ENCODE peak calls at places on chromosomes 6 and 20, in five cellular contexts. Y, O, L, Q and J are unnamed samples. For H3K4me1, the result is how much of the 10 kb centered on the place peaks cover.

GRCh38 chr6:132736239-132736638 is 21.5 kb downstream of the VNN2 start:
- DNase-seq in Y (no peak), O (no peak), L (no peak), Q (no peak), J (no peak)

GRCh38 chr6:100267721-100268123 is 197.0 kb downstream of the SIM1 start:
- DNase-seq in Y (no peak), O (no peak), L (no peak), Q (no peak), J (no peak)

GRCh38 chr20:9068232-9068781 is 580 bp upstream of the PLCB4 start:
- DNase-seq in Y (peak), O (peak), L (peak), Q (no peak), J (peak)

GRCh38 chr20:59042151-59042795 is at the start of gene PRELID3B:
- DNase-seq in Y (no peak), O (no peak), L (peak), Q (peak), J (no peak)

GRCh38 chr6:110190726-110191125 is 10.5 kb downstream of the CDC40 start:
- DNase-seq in Y (peak), O (no peak), L (no peak), Q (no peak), J (no peak)

GRCh38 chr6:137218473-137218916 is 690 bp downstream of the IFNGR1 start:
- DNase-seq in Y (no peak), O (no peak), L (no peak), Q (peak), J (peak)

GRCh38 chr6:93819189-93819588 is 399.8 kb upstream of the EPHA7 start:
- DNase-seq in Y (no peak), O (no peak), L (no peak), Q (no peak), J (no peak)

GRCh38 chr20:23331951-23332350 is 18.6 kb upstream of the NXT1 start:
- DNase-seq in Y (no peak), O (no peak), L (no peak), Q (no peak), J (no peak)

GRCh38 chr6:43496370-43497128 is 13.6 kb downstream of the LRRC73 start:
- DNase-seq in Y (no peak), O (no peak), L (no peak), Q (no peak), J (no peak)

GRCh38 chr6:167404385-167405049 is 79.6 kb downstream of the TTLL2 start:
- DNase-seq in Y (no peak), O (no peak), L (no peak), Q (no peak), J (no peak)

GRCh38 chr20:32522525-32522774 is 62.7 kb downstream of the NOL4L start:
- DNase-seq in Y (no peak), O (no peak), L (peak), Q (no peak), J (no peak)

GRCh38 chr6:105431226-105431625 is 28.3 kb upstream of the PREP start:
- DNase-seq in Y (no peak), O (no peak), L (no peak), Q (peak), J (no peak)

GRCh38 chr6:42378125-42378524 is 73.6 kb downstream of the TRERF1 start:
- DNase-seq in Y (no peak), O (no peak), L (no peak), Q (no peak), J (no peak)

GRCh38 chr6:118980063-118980462 is 45.1 kb upstream of the MCM9 start:
- DNase-seq in Y (no peak), O (peak), L (no peak), Q (no peak), J (no peak)

GRCh38 chr6:114997813-114998292 is 655.0 kb upstream of the HS3ST5 start:
- DNase-seq in Y (no peak), O (no peak), L (no peak), Q (no peak), J (no peak)

GRCh38 chr6:25173951-25174474 is 105.2 kb upstream of the CARMIL1 start:
- DNase-seq in Y (no peak), O (peak), L (no peak), Q (no peak), J (no peak)

GRCh38 chr20:6613280-6613861 is 154.1 kb upstream of the BMP2 start:
- DNase-seq in Y (no peak), O (no peak), L (no peak), Q (no peak), J (no peak)

GRCh38 chr6:158926429-158926828 is 73.6 kb downstream of the RSPH3 start:
- DNase-seq in Y (no peak), O (no peak), L (no peak), Q (no peak), J (no peak)

GRCh38 chr6:15493437-15494168 is 169.2 kb downstream of the DTNBP1 start:
- DNase-seq in Y (no peak), O (no peak), L (no peak), Q (no peak), J (no peak)

GRCh38 chr6:44067073-44067759 is 60.0 kb downstream of the MRPL14 start:
- DNase-seq in Y (no peak), O (no peak), L (no peak), Q (no peak), J (no peak)

GRCh38 chr20:834151-834747 is 734 bp downstream of the FAM110A start:
- DNase-seq in Y (peak), O (no peak), L (no peak), Q (no peak), J (no peak)

GRCh38 chr6:157287247-157287850 is 36.0 kb downstream of the TMEM242 start:
- DNase-seq in Y (no peak), O (no peak), L (no peak), Q (no peak), J (no peak)

GRCh38 chr6:137357263-137357947 is 136.8 kb downstream of the OLIG3 start:
- DNase-seq in Y (no peak), O (no peak), L (no peak), Q (no peak), J (no peak)

GRCh38 chr6:129297592-129297991 is 412.4 kb downstream of the ARHGAP18 start:
- DNase-seq in Y (no peak), O (no peak), L (no peak), Q (no peak), J (no peak)

GRCh38 chr20:34915131-34915530 is 38.7 kb downstream of the ACSS2 start:
- DNase-seq in Y (no peak), O (no peak), L (no peak), Q (no peak), J (no peak)

GRCh38 chr6:160284575-160284974 is 26.0 kb upstream of the SLC22A2 start:
- DNase-seq in Y (no peak), O (no peak), L (no peak), Q (no peak), J (no peak)

GRCh38 chr6:157198425-157199279 is 124.7 kb downstream of the TMEM242 start:
- DNase-seq in Y (peak), O (peak), L (peak), Q (peak), J (peak)

GRCh38 chr20:34570859-34571306 is 12.4 kb downstream of the MAP1LC3A start:
- DNase-seq in Y (no peak), O (no peak), L (no peak), Q (no peak), J (no peak)

GRCh38 chr6:84428300-84428907 is 201.0 kb upstream of the CEP162 start:
- DNase-seq in Y (no peak), O (peak), L (no peak), Q (peak), J (no peak)

GRCh38 chr6:167408235-167408869 is 83.5 kb downstream of the TTLL2 start:
- DNase-seq in Y (no peak), O (no peak), L (no peak), Q (no peak), J (no peak)

GRCh38 chr20:23658336-23658735 is 20.6 kb upstream of the CST3 start:
- DNase-seq in Y (no peak), O (no peak), L (no peak), Q (no peak), J (no peak)

GRCh38 chr6:109687271-109687721 is 3.7 kb downstream of the AK9 start:
- DNase-seq in Y (no peak), O (no peak), L (no peak), Q (no peak), J (no peak)

GRCh38 chr20:53227523-53227922 is 255.4 kb downstream of the TSHZ2 start:
- DNase-seq in Y (no peak), O (no peak), L (no peak), Q (no peak), J (no peak)

GRCh38 chr6:123458218-123458617 is 178.5 kb downstream of the TRDN start:
- DNase-seq in Y (no peak), O (no peak), L (no peak), Q (no peak), J (no peak)

GRCh38 chr6:71181565-71181964 is 107.0 kb upstream of the OGFRL1 start:
- DNase-seq in Y (no peak), O (no peak), L (no peak), Q (no peak), J (no peak)

GRCh38 chr6:90399970-90400369 is 103.3 kb upstream of the BACH2 start:
- DNase-seq in Y (no peak), O (no peak), L (no peak), Q (no peak), J (no peak)

GRCh38 chr6:4610256-4610655 is 165.9 kb upstream of the CDYL start:
- DNase-seq in Y (no peak), O (no peak), L (no peak), Q (no peak), J (peak)

GRCh38 chr6:118284736-118285360 is 263.2 kb upstream of the PLN start:
- DNase-seq in Y (no peak), O (no peak), L (no peak), Q (no peak), J (no peak)

GRCh38 chr6:119957195-119957594 is 607.6 kb upstream of the MAN1A1 start:
- DNase-seq in Y (no peak), O (no peak), L (no peak), Q (no peak), J (no peak)

GRCh38 chr6:138514860-138515540 is 15.7 kb upstream of the NHSL1 start:
- DNase-seq in Y (no peak), O (no peak), L (no peak), Q (no peak), J (no peak)

GRCh38 chr6:125434760-125435159 is 133.0 kb upstream of the HDDC2 start:
- DNase-seq in Y (no peak), O (no peak), L (no peak), Q (no peak), J (no peak)

GRCh38 chr6:125432968-125433367 is 131.2 kb upstream of the HDDC2 start:
- DNase-seq in Y (no peak), O (no peak), L (no peak), Q (no peak), J (no peak)

DNA sequence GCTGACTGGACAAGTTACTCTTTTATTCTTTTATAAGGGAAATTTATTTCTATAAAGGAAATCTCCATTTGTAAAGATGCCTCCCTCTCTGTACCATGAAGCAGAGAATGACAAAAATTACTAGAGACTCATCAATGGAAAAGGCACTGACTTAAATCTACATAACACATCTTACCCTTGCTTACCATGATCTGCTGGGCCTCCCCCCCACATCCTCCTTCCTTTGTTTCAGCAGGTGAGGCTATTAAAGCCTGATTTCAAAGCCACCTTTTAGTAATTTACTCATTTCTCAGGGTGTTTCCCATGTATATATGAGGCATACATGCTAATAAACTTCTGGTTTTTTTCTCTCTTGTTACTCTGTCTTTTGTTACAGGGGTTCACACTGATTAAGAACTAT is 130.2 kb upstream of the HDDC2 start:
- DNase-seq in Y (no peak), O (no peak), L (no peak), Q (no peak), J (no peak)
- H3K4me3 ChIP-seq in Y (no peak), O (no peak), L (no peak), Q (no peak), J (no peak)

GRCh38 chr6:329888-330691 is 37.8 kb downstream of the DUSP22 start:
- DNase-seq in Y (no peak), O (peak), L (peak), Q (no peak), J (no peak)
- TF ChIP-seq CTCF in Y (no peak), O (no peak), L (no peak), Q (no peak), J (no peak)

GRCh38 chr20:62511915-62512610 is 36.3 kb upstream of the GATA5 start:
- DNase-seq in Y (no peak), O (no peak), L (no peak), Q (no peak), J (no peak)

GRCh38 chr20:62508641-62509051 is 32.9 kb upstream of the GATA5 start:
- DNase-seq in Y (no peak), O (no peak), L (no peak), Q (no peak), J (no peak)

GRCh38 chr20:62513991-62514390 is 38.2 kb upstream of the GATA5 start:
- DNase-seq in Y (no peak), O (no peak), L (no peak), Q (no peak), J (no peak)

GRCh38 chr20:62512812-62513211 is 37.0 kb upstream of the GATA5 start:
- DNase-seq in Y (no peak), O (no peak), L (no peak), Q (no peak), J (no peak)

GRCh38 chr20:62511300-62511914 is 35.6 kb upstream of the GATA5 start:
- DNase-seq in Y (no peak), O (no peak), L (no peak), Q (no peak), J (peak)
- H3K4me1 ChIP-seq in Y (under half), O (under half), L (under half), Q (under half), J (under half)

GRCh38 chr6:151634336-151634720 is 140.5 kb downstream of the CCDC170 start:
- DNase-seq in Y (no peak), O (no peak), L (no peak), Q (no peak), J (no peak)

GRCh38 chr6:151630991-151631655 is 137.3 kb downstream of the CCDC170 start:
- DNase-seq in Y (no peak), O (no peak), L (no peak), Q (no peak), J (no peak)

GRCh38 chr6:151630387-151630786 is 136.6 kb downstream of the CCDC170 start:
- DNase-seq in Y (no peak), O (no peak), L (no peak), Q (no peak), J (no peak)

GRCh38 chr6:151633517-151634335 is 139.9 kb downstream of the CCDC170 start:
- DNase-seq in Y (no peak), O (no peak), L (no peak), Q (no peak), J (no peak)

GRCh38 chr6:151632415-151632987 is 138.7 kb downstream of the CCDC170 start:
- DNase-seq in Y (no peak), O (no peak), L (no peak), Q (no peak), J (no peak)
- H3K4me3 ChIP-seq in Y (no peak), O (no peak), L (no peak), Q (no peak), J (no peak)

GRCh38 chr6:125753937-125754259 is 4.5 kb downstream of the HEY2 start:
- DNase-seq in Y (no peak), O (no peak), L (no peak), Q (no peak), J (no peak)
- TF ChIP-seq CTCF in Y (no peak), O (no peak), L (no peak), Q (no peak), J (no peak)

GRCh38 chr20:61251529-61252393 is at the start of gene CDH4:
- DNase-seq in Y (no peak), O (no peak), L (peak), Q (no peak), J (no peak)

GRCh38 chr20:61253640-61254511 is 1.8 kb downstream of the CDH4 start:
- DNase-seq in Y (no peak), O (no peak), L (peak), Q (no peak), J (no peak)

GRCh38 chr20:61253264-61253639 is 1.2 kb downstream of the CDH4 start:
- DNase-seq in Y (no peak), O (no peak), L (no peak), Q (no peak), J (no peak)

GRCh38 chr20:61254881-61255589 is 3.0 kb downstream of the CDH4 start:
- DNase-seq in Y (no peak), O (no peak), L (peak), Q (no peak), J (no peak)

GRCh38 chr20:61252601-61253263 is 671 bp downstream of the CDH4 start:
- DNase-seq in Y (no peak), O (no peak), L (peak), Q (no peak), J (no peak)
- H3K4me1 ChIP-seq in Y (under half), O (under half), L (under half), Q (under half), J (under half)

GRCh38 chr6:165984743-165985142 is 182.9 kb downstream of the TBXT start:
- DNase-seq in Y (no peak), O (no peak), L (no peak), Q (no peak), J (no peak)

GRCh38 chr6:165985281-165985925 is 182.2 kb downstream of the TBXT start:
- DNase-seq in Y (no peak), O (no peak), L (no peak), Q (no peak), J (no peak)

GRCh38 chr6:165986647-165987482 is 180.8 kb downstream of the TBXT start:
- DNase-seq in Y (no peak), O (no peak), L (no peak), Q (no peak), J (no peak)

GRCh38 chr6:165987483-165988305 is 180.0 kb downstream of the TBXT start:
- DNase-seq in Y (no peak), O (no peak), L (no peak), Q (peak), J (peak)

GRCh38 chr6:165985926-165986646 is 181.6 kb downstream of the TBXT start:
- DNase-seq in Y (no peak), O (no peak), L (no peak), Q (no peak), J (no peak)
- H3K4me3 ChIP-seq in Y (no peak), O (no peak), L (no peak), Q (no peak), J (peak)

GRCh38 chr6:36809933-36810844 is 29.1 kb downstream of the CPNE5 start:
- DNase-seq in Y (no peak), O (no peak), L (no peak), Q (no peak), J (no peak)
- TF ChIP-seq CTCF in Y (no peak), O (no peak), L (no peak), Q (no peak), J (peak)

DNA sequence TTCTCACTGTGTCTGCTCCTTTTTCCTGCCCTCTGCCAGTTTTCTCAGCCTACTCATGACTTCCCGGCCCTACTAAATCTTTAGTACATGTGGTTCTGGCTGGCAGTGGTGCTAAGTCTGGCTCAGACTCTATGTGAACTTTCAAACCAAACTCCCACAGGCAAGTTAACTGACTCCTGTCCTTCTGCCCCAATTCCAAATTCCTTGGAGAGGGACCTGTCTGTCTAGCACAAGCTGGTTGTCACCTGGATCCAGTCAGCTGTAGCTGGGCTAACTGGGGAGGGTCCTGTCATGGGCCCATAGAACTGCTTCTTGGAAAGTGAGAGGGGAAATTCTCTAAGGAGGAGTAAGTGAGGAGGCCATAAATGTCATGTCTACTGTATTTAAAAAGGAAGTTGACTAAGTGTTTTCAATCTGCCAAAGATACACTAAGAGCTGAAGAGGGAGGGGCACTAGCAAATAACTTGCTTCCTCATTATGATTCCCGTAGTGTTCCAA is 240.1 kb downstream of the KCNQ5 start:
- DNase-seq in Y (no peak), O (no peak), L (no peak), Q (no peak), J (no peak)
- H3K4me1 ChIP-seq in Y (under half), O (under half), L (under half), Q (under half), J (under half)